ENCODE peak calls at places on chromosome 9, in nine cellular contexts. Y, Z, T, X, R, W, C, G and B are unnamed samples.

GRCh38 chr9:100505564-100506159 is 32.7 kb downstream of the TMEFF1 start:
- DNase-seq in Y (peak; percentile 57), Z (peak; percentile 77), T (no peak), X (peak; percentile 30), R (peak; percentile 60), W (peak; percentile 65), C (peak; percentile 36), G (peak; percentile 65), B (no peak)

GRCh38 chr9:109110326-109111014 is 9.3 kb downstream of the TMEM245 start:
- DNase-seq in Y (no peak), Z (peak; percentile 86), T (no peak), X (no peak), R (no peak), W (no peak), C (no peak), G (no peak), B (no peak)

GRCh38 chr9:129551393-129551973 is 69.4 kb downstream of the C9orf50 start:
- DNase-seq in Y (no peak), Z (no peak), T (no peak), X (no peak), R (no peak), W (no peak), C (no peak), G (no peak), B (no peak)

GRCh38 chr9:121912812-121913627 is 180.1 kb downstream of the TTLL11 start:
- DNase-seq in Y (no peak), Z (no peak), T (no peak), X (no peak), R (no peak), W (no peak), C (no peak), G (no peak), B (no peak)

GRCh38 chr9:114553202-114553601 is 34.4 kb upstream of the ATP6V1G1 start:
- DNase-seq in Y (no peak), Z (no peak), T (no peak), X (no peak), R (no peak), W (no peak), C (no peak), G (no peak), B (no peak)

GRCh38 chr9:133701981-133702797 is 36.0 kb downstream of the SARDH start:
- DNase-seq in Y (peak; percentile 50), Z (no peak), T (no peak), X (peak; percentile 13), R (peak; percentile 48), W (no peak), C (no peak), G (no peak), B (no peak)

GRCh38 chr9:107154766-107155165 is 128.3 kb upstream of the RAD23B start:
- DNase-seq in Y (no peak), Z (no peak), T (no peak), X (no peak), R (no peak), W (no peak), C (no peak), G (no peak), B (no peak)

GRCh38 chr9:4084440-4084818 is 215.4 kb downstream of the GLIS3 start:
- DNase-seq in Y (no peak), Z (peak; percentile 39), T (no peak), X (no peak), R (no peak), W (no peak), C (no peak), G (no peak), B (no peak)

GRCh38 chr9:88741335-88741734 is 206.4 kb downstream of the NXNL2 start:
- DNase-seq in Y (no peak), Z (peak; percentile 61), T (no peak), X (no peak), R (no peak), W (no peak), C (no peak), G (no peak), B (no peak)

GRCh38 chr9:137823986-137824771 is 53.4 kb upstream of the CACNA1B start:
- DNase-seq in Y (no peak), Z (no peak), T (no peak), X (no peak), R (no peak), W (no peak), C (no peak), G (no peak), B (no peak)

GRCh38 chr9:91395106-91395552 is 28.5 kb downstream of the NFIL3 start:
- DNase-seq in Y (no peak), Z (peak; percentile 86), T (no peak), X (no peak), R (no peak), W (no peak), C (no peak), G (no peak), B (no peak)

GRCh38 chr9:89367726-89368437 is 49.6 kb downstream of the SECISBP2 start:
- DNase-seq in Y (no peak), Z (no peak), T (no peak), X (no peak), R (no peak), W (no peak), C (no peak), G (no peak), B (no peak)

GRCh38 chr9:36485647-36486453 is 85.8 kb upstream of the RNF38 start:
- DNase-seq in Y (peak; percentile 47), Z (no peak), T (no peak), X (no peak), R (peak; percentile 9), W (no peak), C (peak; percentile 42), G (no peak), B (no peak)

GRCh38 chr9:104923740-104924139 is 4.2 kb downstream of the ABCA1 start:
- DNase-seq in Y (no peak), Z (no peak), T (no peak), X (no peak), R (no peak), W (no peak), C (no peak), G (no peak), B (no peak)